ENCODE peak calls at places on chromosome 2, in four cellular contexts. J is heart left ventricle; P is CD8-positive, alpha-beta T cell; H is endodermal cell. Z is an unnamed sample. For H3K36me3, the result is how much of the 10 kb centered on the place peaks cover.

GRCh38 chr2:189411860-189412259 is 29.4 kb upstream of the WDR75 start:
- DNase-seq in J (no peak), P (no peak), H (no peak), Z (no peak)

GRCh38 chr2:199288424-199288823 is 169.3 kb downstream of the SATB2 start:
- DNase-seq in J (no peak), P (no peak), H (no peak), Z (no peak)

GRCh38 chr2:210421916-210422315 is 54.6 kb downstream of the LANCL1 start:
- DNase-seq in J (no peak), P (no peak), H (no peak), Z (no peak)

GRCh38 chr2:39431592-39432316 is 5.3 kb downstream of the MAP4K3 start:
- DNase-seq in J (no peak), P (no peak), H (no peak), Z (no peak)

GRCh38 chr2:19611491-19612332 is 253.3 kb upstream of the OSR1 start:
- DNase-seq in J (no peak), P (no peak), H (no peak), Z (no peak)

GRCh38 chr2:201858781-201859180 is 52.4 kb downstream of the CDK15 start:
- DNase-seq in J (no peak), P (no peak), H (peak), Z (peak)

GRCh38 chr2:207046642-207047213 is 107.4 kb downstream of the CPO start:
- DNase-seq in J (no peak), P (peak), H (peak), Z (no peak)

GRCh38 chr2:161134547-161135518 is 25.4 kb upstream of the TANK start:
- DNase-seq in J (no peak), P (no peak), H (no peak), Z (no peak)

GRCh38 chr2:184879671-184880070 is 281.3 kb downstream of the ZNF804A start:
- DNase-seq in J (no peak), P (no peak), H (no peak), Z (no peak)

GRCh38 chr2:190328748-190329147 is 9.1 kb upstream of the HIBCH start:
- DNase-seq in J (no peak), P (no peak), H (no peak), Z (no peak)

GRCh38 chr2:191013617-191013875 is 425 bp downstream of the STAT1 start:
- DNase-seq in J (no peak), P (no peak), H (no peak), Z (no peak)

GRCh38 chr2:209476367-209477191 is 52.7 kb downstream of the MAP2 start:
- DNase-seq in J (no peak), P (no peak), H (no peak), Z (no peak)

GRCh38 chr2:73896362-73897239 is 3.8 kb downstream of the ACTG2 start:
- DNase-seq in J (no peak), P (no peak), H (no peak), Z (no peak)

GRCh38 chr2:114049826-114050225 is 159.9 kb downstream of the ACTR3 start:
- DNase-seq in J (no peak), P (no peak), H (no peak), Z (no peak)

GRCh38 chr2:153230977-153231376 is 247.6 kb downstream of the RPRM start:
- DNase-seq in J (no peak), P (no peak), H (no peak), Z (no peak)

GRCh38 chr2:41414486-41415230 is 633.2 kb upstream of the PKDCC start:
- DNase-seq in J (no peak), P (no peak), H (peak), Z (peak)

GRCh38 chr2:190649035-190649797 is at the start of gene NAB1:
- DNase-seq in J (peak), P (peak), H (peak), Z (peak)

GRCh38 chr2:129193961-129194360 is 785.5 kb upstream of the RAB6C start:
- DNase-seq in J (no peak), P (no peak), H (peak), Z (peak)

GRCh38 chr2:109129921-109130725 is 1.1 kb downstream of the SH3RF3 start:
- DNase-seq in J (no peak), P (no peak), H (peak), Z (peak)

GRCh38 chr2:144693179-144693578 is 173.3 kb upstream of the ZEB2 start:
- DNase-seq in J (no peak), P (no peak), H (no peak), Z (no peak)

GRCh38 chr2:62475172-62476011 is 30.6 kb downstream of the TMEM17 start:
- DNase-seq in J (peak), P (no peak), H (peak), Z (peak)

GRCh38 chr2:85865539-85866164 is 23.1 kb downstream of the ST3GAL5 start:
- DNase-seq in J (no peak), P (no peak), H (peak), Z (no peak)

GRCh38 chr2:197838036-197838435 is 33.6 kb downstream of the PLCL1 start:
- DNase-seq in J (no peak), P (no peak), H (no peak), Z (no peak)

GRCh38 chr2:215579809-215580208 is 143.9 kb upstream of the FN1 start:
- DNase-seq in J (no peak), P (no peak), H (no peak), Z (no peak)

GRCh38 chr2:52498062-52498750 is 1269.4 kb upstream of the CHAC2 start:
- DNase-seq in J (no peak), P (no peak), H (no peak), Z (no peak)

GRCh38 chr2:143034292-143035074 is 94.7 kb upstream of the ARHGAP15 start:
- DNase-seq in J (no peak), P (peak), H (peak), Z (peak)

GRCh38 chr2:15112216-15112615 is 448.9 kb downstream of the NBAS start:
- DNase-seq in J (no peak), P (no peak), H (no peak), Z (no peak)

GRCh38 chr2:61221819-61222218 is 59.8 kb downstream of the C2orf74 start:
- DNase-seq in J (no peak), P (no peak), H (no peak), Z (no peak)
- H3K36me3 ChIP-seq in J (half or more), P (under half), H (half or more), Z (under half)

DNA sequence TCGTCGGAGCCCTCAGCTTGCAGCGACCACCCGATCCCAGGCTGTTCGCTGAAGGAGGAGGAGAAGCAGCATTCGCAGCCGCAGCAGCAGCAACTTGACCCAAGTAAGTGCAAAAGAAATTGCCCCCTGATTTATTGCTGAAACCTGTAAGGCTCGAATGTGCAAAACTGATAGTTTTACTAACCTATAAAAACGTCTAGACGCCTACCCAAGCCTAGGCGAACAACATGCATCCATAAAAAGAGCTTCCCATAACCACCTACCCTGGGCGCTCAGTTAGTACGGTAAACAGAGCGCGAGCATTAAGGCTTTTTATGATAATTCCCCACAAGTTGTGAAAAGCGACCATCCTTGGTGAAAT is 944 bp downstream of the HOXD9 start:
- DNase-seq in J (no peak), P (no peak), H (no peak), Z (no peak)
- H3K36me3 ChIP-seq in J (under half), P (under half), H (under half), Z (under half)

GRCh38 chr2:229718057-229718456 is 3.7 kb upstream of the DNER start:
- DNase-seq in J (no peak), P (no peak), H (no peak), Z (no peak)
- H3K36me3 ChIP-seq in J (under half), P (under half), H (under half), Z (under half)

GRCh38 chr2:237371856-237372255 is 42.1 kb downstream of the COL6A3 start:
- DNase-seq in J (no peak), P (no peak), H (no peak), Z (no peak)
- H3K36me3 ChIP-seq in J (under half), P (under half), H (under half), Z (under half)

DNA sequence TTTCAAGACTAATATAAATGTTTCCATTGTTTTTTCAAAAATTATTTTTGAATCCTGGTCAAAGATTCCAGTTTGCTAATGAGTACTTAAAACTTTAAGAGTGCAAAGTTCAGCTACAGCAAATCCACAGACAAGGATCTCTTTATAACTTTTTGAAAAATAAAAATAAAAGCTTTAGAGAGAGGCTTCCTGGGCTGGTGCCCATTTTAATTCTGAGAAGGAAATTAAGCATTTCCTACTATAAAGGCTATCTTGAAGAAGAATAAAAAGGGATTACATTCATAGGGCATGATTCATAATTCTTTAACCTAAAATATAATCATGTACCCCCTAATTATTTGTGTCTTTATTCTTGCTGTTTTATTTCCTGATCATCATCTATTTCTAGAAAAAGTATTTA is 38.2 kb downstream of the DNAJC10 start:
- DNase-seq in J (no peak), P (no peak), H (no peak), Z (no peak)
- H3K36me3 ChIP-seq in J (half or more), P (under half), H (half or more), Z (under half)

DNA sequence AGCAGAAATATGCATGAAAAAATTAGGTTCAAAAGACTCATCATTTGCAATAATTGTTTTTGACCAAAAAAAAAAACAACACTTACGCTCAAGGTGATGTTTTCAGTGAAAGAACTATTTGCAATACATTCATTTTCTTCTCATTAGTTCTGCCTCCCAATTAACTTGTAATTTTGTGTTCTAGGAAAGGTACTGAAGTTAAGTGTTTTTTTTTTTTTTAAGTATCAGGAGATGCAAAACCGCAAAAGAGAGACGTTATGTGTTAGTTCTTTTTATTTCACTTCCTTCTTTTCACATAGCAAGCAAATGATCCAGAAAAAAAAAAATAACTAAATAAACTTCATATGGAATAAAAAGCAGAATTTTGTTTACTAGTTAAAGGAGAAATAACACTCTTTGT is 735.2 kb upstream of the GCFC2 start:
- DNase-seq in J (no peak), P (no peak), H (no peak), Z (no peak)
- H3K36me3 ChIP-seq in J (under half), P (under half), H (under half), Z (under half)

GRCh38 chr2:218523651-218524050 is 44.5 kb downstream of the USP37 start:
- DNase-seq in J (no peak), P (no peak), H (no peak), Z (no peak)
- H3K36me3 ChIP-seq in J (half or more), P (under half), H (half or more), Z (under half)

GRCh38 chr2:9285385-9285784 is 78.8 kb downstream of the ASAP2 start:
- DNase-seq in J (no peak), P (no peak), H (no peak), Z (no peak)

GRCh38 chr2:9288233-9288632 is 81.6 kb downstream of the ASAP2 start:
- DNase-seq in J (no peak), P (no peak), H (no peak), Z (no peak)

GRCh38 chr2:9287400-9288059 is 80.9 kb downstream of the ASAP2 start:
- DNase-seq in J (no peak), P (no peak), H (no peak), Z (no peak)

GRCh38 chr2:9285921-9286320 is 79.3 kb downstream of the ASAP2 start:
- DNase-seq in J (no peak), P (no peak), H (no peak), Z (no peak)

DNA sequence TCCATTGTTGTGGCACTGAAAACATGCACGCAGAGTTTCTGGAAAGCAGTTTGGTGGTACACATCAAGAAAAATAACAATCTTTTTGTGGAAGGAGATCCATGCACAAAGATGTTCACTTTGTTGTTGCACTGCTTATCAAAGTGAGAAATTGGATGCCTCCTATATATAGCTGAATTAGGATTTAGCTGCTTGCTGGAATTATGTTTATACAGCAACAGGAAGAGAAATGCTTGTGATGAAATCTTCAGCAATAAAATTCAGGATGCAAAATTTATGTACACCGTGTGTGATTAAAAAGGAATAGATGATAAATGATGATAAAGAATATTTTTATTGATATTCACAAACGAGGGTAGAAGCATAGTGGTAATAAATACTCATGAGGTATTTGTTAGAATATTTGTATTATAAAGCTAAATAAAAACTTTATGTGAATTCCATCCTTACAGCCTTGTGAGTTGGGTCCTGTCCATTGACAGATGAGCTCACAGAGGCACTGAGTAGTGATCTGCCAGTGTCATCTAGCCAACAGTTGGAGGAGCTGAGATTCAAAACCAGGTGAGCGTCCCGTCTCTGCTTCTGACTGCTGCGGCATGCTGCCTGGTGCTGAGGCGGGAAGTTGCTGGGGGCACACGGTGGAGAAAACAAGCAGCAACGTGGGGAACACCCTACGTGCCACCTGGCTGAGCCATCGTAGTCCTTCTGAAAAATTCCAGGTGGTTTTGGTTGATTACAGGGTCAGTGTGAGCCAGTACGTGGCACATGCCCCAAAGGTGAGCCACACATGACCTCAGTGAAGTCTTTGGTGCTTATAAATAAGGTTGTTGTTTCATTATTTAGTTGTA is 80.2 kb downstream of the ASAP2 start:
- DNase-seq in J (no peak), P (no peak), H (no peak), Z (no peak)
- H3K36me3 ChIP-seq in J (under half), P (under half), H (under half), Z (under half)

GRCh38 chr2:10354399-10354798 is 51.7 kb downstream of the HPCAL1 start:
- DNase-seq in J (no peak), P (no peak), H (no peak), Z (no peak)
- H3K36me3 ChIP-seq in J (under half), P (under half), H (under half), Z (under half)

DNA sequence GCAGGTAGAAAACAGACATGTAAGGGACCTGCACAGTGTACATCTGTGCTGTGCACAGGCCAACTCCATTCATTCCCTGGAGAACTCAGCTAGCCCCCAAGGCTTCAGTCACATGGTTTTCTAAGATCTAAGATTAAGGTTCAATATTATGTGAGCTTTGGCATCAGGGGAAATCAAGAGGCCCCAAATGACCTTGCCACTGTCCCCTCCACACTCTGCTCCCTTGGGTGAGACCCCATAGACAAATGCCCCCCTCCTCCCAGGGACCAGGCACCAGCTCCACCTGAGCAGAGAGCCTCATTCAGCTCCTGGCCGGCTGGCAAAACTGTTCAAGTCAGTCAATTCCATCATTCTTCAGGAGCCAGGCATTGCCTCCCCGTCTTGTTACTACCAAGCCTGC is 93.6 kb upstream of the TMEM18 start:
- DNase-seq in J (no peak), P (no peak), H (no peak), Z (no peak)
- H3K36me3 ChIP-seq in J (under half), P (under half), H (under half), Z (under half)

Z was measured in H7.